ENCODE peak calls at places on chromosome 20, in nine cellular contexts. One of them, this sample, is unnamed.

GRCh38 chr20:2114990-2115681 is 13.5 kb downstream of the STK35 start:
- DNase-seq in astrocyte: no peak
- DNase-seq in right lobe of liver: no peak
- DNase-seq in stomach: no peak
- DNase-seq in breast epithelium: no peak
- DNase-seq in caudate nucleus: no peak
- DNase-seq in GM23338: no peak
- DNase-seq in SK-N-SH: no peak
- DNase-seq in heart left ventricle: peak
- DNase-seq in this sample: no peak

GRCh38 chr20:40305303-40305702 is 383.7 kb downstream of the MAFB start:
- DNase-seq in astrocyte: no peak
- DNase-seq in breast epithelium: no peak
- DNase-seq in heart left ventricle: no peak
- DNase-seq in stomach: no peak
- DNase-seq in SK-N-SH: no peak
- DNase-seq in right lobe of liver: no peak
- DNase-seq in caudate nucleus: no peak
- DNase-seq in GM23338: no peak
- DNase-seq in this sample: no peak

GRCh38 chr20:34861386-34862084 is 11.1 kb downstream of the GGT7 start:
- DNase-seq in caudate nucleus: no peak
- DNase-seq in GM23338: no peak
- DNase-seq in right lobe of liver: no peak
- DNase-seq in stomach: peak
- DNase-seq in astrocyte: no peak
- DNase-seq in heart left ventricle: no peak
- DNase-seq in SK-N-SH: no peak
- DNase-seq in breast epithelium: peak
- DNase-seq in this sample: no peak

GRCh38 chr20:36542019-36542488 is 735 bp downstream of the MYL9 start:
- DNase-seq in astrocyte: no peak
- DNase-seq in GM23338: peak
- DNase-seq in stomach: no peak
- DNase-seq in right lobe of liver: no peak
- DNase-seq in breast epithelium: no peak
- DNase-seq in SK-N-SH: peak
- DNase-seq in heart left ventricle: peak
- DNase-seq in caudate nucleus: no peak
- DNase-seq in this sample: no peak

GRCh38 chr20:39619386-39619785 is 657.2 kb downstream of the DHX35 start:
- DNase-seq in astrocyte: no peak
- DNase-seq in breast epithelium: no peak
- DNase-seq in caudate nucleus: no peak
- DNase-seq in SK-N-SH: no peak
- DNase-seq in heart left ventricle: no peak
- DNase-seq in GM23338: peak
- DNase-seq in right lobe of liver: no peak
- DNase-seq in stomach: no peak
- DNase-seq in this sample: no peak

GRCh38 chr20:39800111-39800510 is 838.0 kb downstream of the DHX35 start:
- DNase-seq in caudate nucleus: no peak
- DNase-seq in stomach: no peak
- DNase-seq in astrocyte: peak
- DNase-seq in GM23338: no peak
- DNase-seq in breast epithelium: no peak
- DNase-seq in right lobe of liver: no peak
- DNase-seq in heart left ventricle: no peak
- DNase-seq in SK-N-SH: no peak
- DNase-seq in this sample: no peak

GRCh38 chr20:40955326-40955725 is 73.3 kb upstream of the TOP1 start:
- DNase-seq in GM23338: no peak
- DNase-seq in caudate nucleus: no peak
- DNase-seq in stomach: peak
- DNase-seq in heart left ventricle: no peak
- DNase-seq in right lobe of liver: no peak
- DNase-seq in breast epithelium: peak
- DNase-seq in astrocyte: no peak
- DNase-seq in SK-N-SH: no peak
- DNase-seq in this sample: no peak

GRCh38 chr20:39398656-39399055 is 436.5 kb downstream of the DHX35 start:
- DNase-seq in caudate nucleus: no peak
- DNase-seq in GM23338: peak
- DNase-seq in breast epithelium: no peak
- DNase-seq in SK-N-SH: no peak
- DNase-seq in right lobe of liver: no peak
- DNase-seq in astrocyte: no peak
- DNase-seq in stomach: no peak
- DNase-seq in heart left ventricle: no peak
- DNase-seq in this sample: no peak

GRCh38 chr20:8589956-8590355 is 457.9 kb downstream of the PLCB1 start:
- DNase-seq in right lobe of liver: no peak
- DNase-seq in SK-N-SH: no peak
- DNase-seq in GM23338: no peak
- DNase-seq in caudate nucleus: no peak
- DNase-seq in heart left ventricle: no peak
- DNase-seq in stomach: no peak
- DNase-seq in breast epithelium: no peak
- DNase-seq in astrocyte: peak
- DNase-seq in this sample: no peak

GRCh38 chr20:41047279-41047974 is 18.8 kb downstream of the TOP1 start:
- DNase-seq in right lobe of liver: no peak
- DNase-seq in heart left ventricle: no peak
- DNase-seq in SK-N-SH: no peak
- DNase-seq in breast epithelium: no peak
- DNase-seq in stomach: no peak
- DNase-seq in astrocyte: no peak
- DNase-seq in GM23338: peak
- DNase-seq in caudate nucleus: no peak
- DNase-seq in this sample: no peak

GRCh38 chr20:34673411-34673810 is 3.5 kb downstream of the PIGU start:
- DNase-seq in breast epithelium: no peak
- DNase-seq in stomach: no peak
- DNase-seq in heart left ventricle: no peak
- DNase-seq in right lobe of liver: no peak
- DNase-seq in astrocyte: no peak
- DNase-seq in caudate nucleus: no peak
- DNase-seq in SK-N-SH: no peak
- DNase-seq in GM23338: no peak
- DNase-seq in this sample: no peak

GRCh38 chr20:32972181-32973076 is 31.8 kb downstream of the SUN5 start:
- DNase-seq in breast epithelium: no peak
- DNase-seq in stomach: no peak
- DNase-seq in GM23338: peak
- DNase-seq in astrocyte: no peak
- DNase-seq in right lobe of liver: no peak
- DNase-seq in heart left ventricle: peak
- DNase-seq in caudate nucleus: no peak
- DNase-seq in SK-N-SH: no peak
- DNase-seq in this sample: no peak

GRCh38 chr20:37789408-37789807 is 95.6 kb downstream of the CTNNBL1 start:
- DNase-seq in SK-N-SH: no peak
- DNase-seq in heart left ventricle: no peak
- DNase-seq in right lobe of liver: no peak
- DNase-seq in GM23338: no peak
- DNase-seq in stomach: no peak
- DNase-seq in astrocyte: no peak
- DNase-seq in breast epithelium: no peak
- DNase-seq in caudate nucleus: no peak
- DNase-seq in this sample: no peak

GRCh38 chr20:39081255-39081654 is 119.1 kb downstream of the DHX35 start:
- DNase-seq in heart left ventricle: peak
- DNase-seq in right lobe of liver: peak
- DNase-seq in astrocyte: peak
- DNase-seq in caudate nucleus: peak
- DNase-seq in breast epithelium: peak
- DNase-seq in GM23338: peak
- DNase-seq in stomach: peak
- DNase-seq in SK-N-SH: peak
- DNase-seq in this sample: peak

DNA sequence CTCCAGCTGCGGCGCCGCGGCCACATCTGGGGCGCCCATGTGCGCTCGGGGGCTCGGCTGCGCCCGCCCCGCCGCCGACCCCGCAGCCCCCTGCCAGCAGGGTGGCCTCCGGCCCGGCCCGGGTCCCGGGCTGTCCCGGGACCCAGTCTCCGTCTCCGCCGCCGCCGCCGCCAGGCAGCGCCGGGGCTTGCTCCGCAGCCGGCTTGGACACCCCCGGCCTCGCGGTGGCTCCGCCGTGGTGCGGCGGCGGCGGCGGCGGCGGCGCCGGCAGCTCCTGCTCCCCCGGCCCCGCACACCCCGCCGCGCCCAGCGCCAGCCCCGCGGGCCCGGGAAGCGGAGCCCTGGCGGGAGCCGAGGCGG is 219 bp downstream of the ISM1 start:
- DNase-seq in breast epithelium: no peak
- DNase-seq in astrocyte: no peak
- DNase-seq in stomach: no peak
- DNase-seq in GM23338: no peak
- DNase-seq in SK-N-SH: no peak
- DNase-seq in caudate nucleus: no peak
- DNase-seq in heart left ventricle: no peak
- DNase-seq in right lobe of liver: no peak
- DNase-seq in this sample: no peak
- H3K27ac ChIP-seq in breast epithelium: peak
- H3K27ac ChIP-seq in astrocyte: no peak
- H3K27ac ChIP-seq in stomach: no peak
- H3K27ac ChIP-seq in GM23338: no peak
- H3K27ac ChIP-seq in SK-N-SH: no peak
- H3K27ac ChIP-seq in caudate nucleus: no peak
- H3K27ac ChIP-seq in heart left ventricle: no peak
- H3K27ac ChIP-seq in right lobe of liver: no peak
- H3K27ac ChIP-seq in this sample: no peak

GRCh38 chr20:50394569-50394968 is 115.6 kb upstream of the PTPN1 start:
- DNase-seq in breast epithelium: no peak
- DNase-seq in SK-N-SH: no peak
- DNase-seq in caudate nucleus: no peak
- DNase-seq in right lobe of liver: no peak
- DNase-seq in astrocyte: no peak
- DNase-seq in stomach: no peak
- DNase-seq in heart left ventricle: no peak
- DNase-seq in GM23338: no peak
- DNase-seq in this sample: no peak

GRCh38 chr20:50396623-50397022 is 113.6 kb upstream of the PTPN1 start:
- DNase-seq in heart left ventricle: no peak
- DNase-seq in SK-N-SH: no peak
- DNase-seq in caudate nucleus: no peak
- DNase-seq in breast epithelium: no peak
- DNase-seq in stomach: no peak
- DNase-seq in right lobe of liver: no peak
- DNase-seq in GM23338: no peak
- DNase-seq in astrocyte: no peak
- DNase-seq in this sample: no peak

GRCh38 chr20:50395914-50396488 is 114.2 kb upstream of the PTPN1 start:
- DNase-seq in heart left ventricle: no peak
- DNase-seq in stomach: no peak
- DNase-seq in SK-N-SH: no peak
- DNase-seq in breast epithelium: no peak
- DNase-seq in GM23338: no peak
- DNase-seq in astrocyte: no peak
- DNase-seq in caudate nucleus: no peak
- DNase-seq in right lobe of liver: no peak
- DNase-seq in this sample: no peak

GRCh38 chr20:50393990-50394561 is 116.1 kb upstream of the PTPN1 start:
- DNase-seq in GM23338: no peak
- DNase-seq in astrocyte: no peak
- DNase-seq in stomach: no peak
- DNase-seq in right lobe of liver: no peak
- DNase-seq in SK-N-SH: no peak
- DNase-seq in breast epithelium: no peak
- DNase-seq in caudate nucleus: no peak
- DNase-seq in heart left ventricle: no peak
- DNase-seq in this sample: no peak

GRCh38 chr20:50395258-50395729 is 114.9 kb upstream of the PTPN1 start:
- DNase-seq in astrocyte: no peak
- DNase-seq in GM23338: no peak
- DNase-seq in right lobe of liver: peak
- DNase-seq in breast epithelium: peak
- DNase-seq in stomach: peak
- DNase-seq in caudate nucleus: no peak
- DNase-seq in SK-N-SH: no peak
- DNase-seq in heart left ventricle: peak
- DNase-seq in this sample: no peak
- H3K27ac ChIP-seq in astrocyte: no peak
- H3K27ac ChIP-seq in GM23338: no peak
- H3K27ac ChIP-seq in right lobe of liver: peak
- H3K27ac ChIP-seq in breast epithelium: peak
- H3K27ac ChIP-seq in stomach: peak
- H3K27ac ChIP-seq in caudate nucleus: peak
- H3K27ac ChIP-seq in SK-N-SH: no peak
- H3K27ac ChIP-seq in heart left ventricle: peak
- H3K27ac ChIP-seq in this sample: no peak

GRCh38 chr20:57103146-57103800 is 163.2 kb downstream of the BMP7 start:
- DNase-seq in right lobe of liver: no peak
- DNase-seq in breast epithelium: peak
- DNase-seq in caudate nucleus: peak
- DNase-seq in GM23338: no peak
- DNase-seq in SK-N-SH: no peak
- DNase-seq in heart left ventricle: no peak
- DNase-seq in astrocyte: no peak
- DNase-seq in stomach: no peak
- DNase-seq in this sample: no peak

GRCh38 chr20:57104711-57105110 is 161.7 kb downstream of the BMP7 start:
- DNase-seq in caudate nucleus: no peak
- DNase-seq in stomach: no peak
- DNase-seq in breast epithelium: no peak
- DNase-seq in SK-N-SH: no peak
- DNase-seq in right lobe of liver: no peak
- DNase-seq in heart left ventricle: no peak
- DNase-seq in astrocyte: no peak
- DNase-seq in GM23338: no peak
- DNase-seq in this sample: no peak

GRCh38 chr20:57102566-57102965 is 163.9 kb downstream of the BMP7 start:
- DNase-seq in breast epithelium: no peak
- DNase-seq in right lobe of liver: no peak
- DNase-seq in stomach: no peak
- DNase-seq in heart left ventricle: no peak
- DNase-seq in caudate nucleus: no peak
- DNase-seq in SK-N-SH: no peak
- DNase-seq in GM23338: no peak
- DNase-seq in astrocyte: no peak
- DNase-seq in this sample: no peak

GRCh38 chr20:57102160-57102559 is 164.3 kb downstream of the BMP7 start:
- DNase-seq in breast epithelium: no peak
- DNase-seq in astrocyte: no peak
- DNase-seq in SK-N-SH: no peak
- DNase-seq in stomach: no peak
- DNase-seq in GM23338: no peak
- DNase-seq in caudate nucleus: no peak
- DNase-seq in heart left ventricle: no peak
- DNase-seq in right lobe of liver: no peak
- DNase-seq in this sample: no peak

GRCh38 chr20:57104113-57104512 is 162.3 kb downstream of the BMP7 start:
- DNase-seq in SK-N-SH: no peak
- DNase-seq in stomach: no peak
- DNase-seq in right lobe of liver: no peak
- DNase-seq in breast epithelium: no peak
- DNase-seq in GM23338: no peak
- DNase-seq in heart left ventricle: no peak
- DNase-seq in caudate nucleus: no peak
- DNase-seq in astrocyte: no peak
- DNase-seq in this sample: no peak
- H3K27ac ChIP-seq in SK-N-SH: no peak
- H3K27ac ChIP-seq in stomach: no peak
- H3K27ac ChIP-seq in right lobe of liver: no peak
- H3K27ac ChIP-seq in breast epithelium: no peak
- H3K27ac ChIP-seq in GM23338: no peak
- H3K27ac ChIP-seq in heart left ventricle: no peak
- H3K27ac ChIP-seq in caudate nucleus: peak
- H3K27ac ChIP-seq in astrocyte: no peak
- H3K27ac ChIP-seq in this sample: no peak

GRCh38 chr20:61438285-61438684 is 186.2 kb downstream of the CDH4 start:
- DNase-seq in breast epithelium: no peak
- DNase-seq in stomach: no peak
- DNase-seq in GM23338: no peak
- DNase-seq in SK-N-SH: no peak
- DNase-seq in heart left ventricle: no peak
- DNase-seq in astrocyte: no peak
- DNase-seq in caudate nucleus: no peak
- DNase-seq in right lobe of liver: no peak
- DNase-seq in this sample: no peak
- H3K27ac ChIP-seq in breast epithelium: no peak
- H3K27ac ChIP-seq in stomach: no peak
- H3K27ac ChIP-seq in GM23338: peak
- H3K27ac ChIP-seq in SK-N-SH: no peak
- H3K27ac ChIP-seq in heart left ventricle: no peak
- H3K27ac ChIP-seq in astrocyte: no peak
- H3K27ac ChIP-seq in caudate nucleus: no peak
- H3K27ac ChIP-seq in right lobe of liver: no peak
- H3K27ac ChIP-seq in this sample: no peak